ENCODE peak calls at places on chromosomes 6 and 20, in eight cellular contexts. V is astrocyte; Z is frontal cortex; Q is hypothalamus; A is Right ventricle myocardium inferior; P is transverse colon; L is activated T-helper 2 cell treated with anti-CD3 and anti-CD28 coated beads, Interferon-gamma antibody, Interleukin-2, Interleukin-4, amounts not matched to agents 10 μg/mL and 5 μg/mL and 100 μg/mL, durations not matched to agents 14 hours and 24 hours and 36 hours; S is mesothelial cell of epicardium. O is an unnamed sample.

GRCh38 chr20:31573555-31574295 is 31.4 kb upstream of the ID1 start:
- DNase-seq in V (no peak), Z (no peak), Q (no peak), A (no peak), P (peak), L (no peak), S (no peak), O (no peak)

GRCh38 chr6:88992741-88993557 is 29.5 kb upstream of the RNGTT start:
- DNase-seq in V (no peak), Z (no peak), Q (no peak), A (no peak), P (no peak), L (no peak), S (no peak), O (no peak)

GRCh38 chr6:144469144-144469575 is 184.0 kb downstream of the UTRN start:
- DNase-seq in V (no peak), Z (no peak), Q (no peak), A (no peak), P (no peak), L (no peak), S (no peak), O (no peak)

GRCh38 chr6:109453594-109454482 is 1.7 kb downstream of the MICAL1 start:
- DNase-seq in V (no peak), Z (peak), Q (no peak), A (no peak), P (no peak), L (no peak), S (no peak), O (no peak)

GRCh38 chr20:9409981-9410380 is 104.4 kb upstream of the LAMP5 start:
- DNase-seq in V (peak), Z (no peak), Q (no peak), A (no peak), P (no peak), L (no peak), S (no peak), O (no peak)

GRCh38 chr6:45687570-45687969 is 309.8 kb upstream of the SUPT3H start:
- DNase-seq in V (no peak), Z (no peak), Q (no peak), A (no peak), P (no peak), L (no peak), S (no peak), O (no peak)

GRCh38 chr6:30915591-30915946 is 1.5 kb downstream of the VARS2 start:
- DNase-seq in V (peak), Z (peak), Q (no peak), A (no peak), P (no peak), L (no peak), S (no peak), O (peak)

GRCh38 chr6:22145823-22146379 is 150.9 kb downstream of the PRL start:
- DNase-seq in V (peak), Z (peak), Q (peak), A (no peak), P (no peak), L (no peak), S (no peak), O (peak)

GRCh38 chr6:165439928-165440554 is 130.6 kb upstream of the C6orf118 start:
- DNase-seq in V (peak), Z (peak), Q (no peak), A (no peak), P (no peak), L (no peak), S (no peak), O (no peak)

GRCh38 chr6:72621243-72622093 is at the start of gene KCNQ5:
- DNase-seq in V (no peak), Z (no peak), Q (no peak), A (peak), P (peak), L (peak), S (peak), O (peak)

GRCh38 chr6:136137008-136137689 is 113.0 kb downstream of the MTFR2 start:
- DNase-seq in V (peak), Z (no peak), Q (no peak), A (no peak), P (no peak), L (no peak), S (no peak), O (no peak)

GRCh38 chr6:87618531-87618930 is 28.6 kb downstream of the ORC3 start:
- DNase-seq in V (no peak), Z (no peak), Q (no peak), A (no peak), P (no peak), L (no peak), S (no peak), O (no peak)

O was measured in HL-60.